ENCODE peak calls at places on chromosomes 5 and 9, in six cellular contexts. C is GM23248; E is effector CD4-positive, alpha-beta T cell; I is lower lobe of right lung; U is neuronal stem cell; Y is tibial artery. T is an unnamed sample.

GRCh38 chr9:137833721-137834613 is 43.6 kb upstream of the CACNA1B start:
- DNase-seq in C (no peak), E (no peak), I (no peak), U (no peak), Y (no peak), T (no peak)

GRCh38 chr9:89655990-89656657 is 51.3 kb downstream of the GADD45G start:
- DNase-seq in C (no peak), E (no peak), I (no peak), U (no peak), Y (no peak), T (no peak)

GRCh38 chr5:155193483-155194107 is 180.0 kb downstream of the KIF4B start:
- DNase-seq in C (no peak), E (no peak), I (no peak), U (no peak), Y (no peak), T (no peak)

GRCh38 chr9:28624771-28625170 is 1051.5 kb upstream of the C9orf72 start:
- DNase-seq in C (no peak), E (no peak), I (no peak), U (no peak), Y (no peak), T (no peak)

GRCh38 chr9:112104901-112105300 is 70.2 kb downstream of the SUSD1 start:
- DNase-seq in C (no peak), E (no peak), I (no peak), U (no peak), Y (no peak), T (no peak)

GRCh38 chr9:133274236-133275104 is 531 bp downstream of the ABO start:
- DNase-seq in C (no peak), E (no peak), I (no peak), U (no peak), Y (no peak), T (no peak)

GRCh38 chr9:120500733-120501132 is 79.2 kb downstream of the CDK5RAP2 start:
- DNase-seq in C (no peak), E (no peak), I (no peak), U (no peak), Y (no peak), T (no peak)

GRCh38 chr5:153969563-153969895 is 69.2 kb downstream of the FAM114A2 start:
- DNase-seq in C (no peak), E (no peak), I (no peak), U (no peak), Y (no peak), T (no peak)

GRCh38 chr5:136042665-136043121 is 13.9 kb downstream of the TGFBI start:
- DNase-seq in C (peak; percentile 49), E (no peak), I (no peak), U (no peak), Y (no peak), T (no peak)

GRCh38 chr5:157280927-157281326 is 15.0 kb downstream of the CYFIP2 start:
- DNase-seq in C (peak; percentile 91), E (no peak), I (no peak), U (no peak), Y (no peak), T (no peak)

GRCh38 chr5:116666901-116667300 is 92.3 kb upstream of the SEMA6A start:
- DNase-seq in C (no peak), E (no peak), I (no peak), U (no peak), Y (no peak), T (no peak)

GRCh38 chr5:139660916-139661814 is 13.0 kb downstream of the CXXC5 start:
- DNase-seq in C (peak; percentile 99), E (no peak), I (peak; percentile 90), U (no peak), Y (peak; percentile 96), T (no peak)

GRCh38 chr9:91332476-91333231 is 29.1 kb downstream of the AUH start:
- DNase-seq in C (no peak), E (no peak), I (no peak), U (no peak), Y (no peak), T (no peak)

GRCh38 chr5:135033026-135033861 is 784 bp downstream of the PITX1 start:
- DNase-seq in C (peak; percentile 54), E (no peak), I (peak; percentile 45), U (peak; percentile 56), Y (no peak), T (no peak)

GRCh38 chr9:112761912-112762651 is 11.5 kb downstream of the SNX30 start:
- DNase-seq in C (peak; percentile 78), E (no peak), I (no peak), U (no peak), Y (no peak), T (no peak)

GRCh38 chr9:105132576-105132975 is 111.9 kb upstream of the SLC44A1 start:
- DNase-seq in C (peak; percentile 84), E (no peak), I (no peak), U (no peak), Y (no peak), T (no peak)

GRCh38 chr5:41924526-41924871 is 582 bp upstream of the FBXO4 start:
- DNase-seq in C (no peak), E (no peak), I (no peak), U (no peak), Y (no peak), T (no peak)

GRCh38 chr5:124605516-124605915 is 140.9 kb downstream of the ZNF608 start:
- DNase-seq in C (peak; percentile 42), E (no peak), I (no peak), U (peak; percentile 65), Y (peak; percentile 51), T (no peak)

GRCh38 chr9:135328485-135329417 is 150.8 kb upstream of the PPP1R26 start:
- DNase-seq in C (no peak), E (no peak), I (peak; percentile 33), U (no peak), Y (no peak), T (no peak)

GRCh38 chr5:180013660-180014059 is 57.9 kb downstream of the RNF130 start:
- DNase-seq in C (no peak), E (no peak), I (no peak), U (no peak), Y (no peak), T (no peak)